ENCODE peak calls at places on chromosomes 5 and 9, in five cellular contexts. J, T, U, R and X are unnamed samples.

GRCh38 chr5:179313849-179314521 is 31.3 kb downstream of the ADAMTS2 start:
- DNase-seq in J (no peak), T (no peak), U (no peak), R (peak), X (peak)

GRCh38 chr9:129356871-129357772 is 179.1 kb upstream of the IER5L start:
- DNase-seq in R (no peak), T (no peak), J (no peak), U (no peak), X (no peak)

GRCh38 chr5:178298283-178298807 is 65.7 kb upstream of the PHYKPL start:
- DNase-seq in T (no peak), R (no peak), U (no peak), J (no peak), X (no peak)

GRCh38 chr5:160324885-160325284 is 12.5 kb upstream of the CCNJL start:
- DNase-seq in J (no peak), R (no peak), T (no peak), U (peak), X (no peak)

GRCh38 chr5:42951847-42952411 is 88.2 kb downstream of the ANXA2R start:
- DNase-seq in R (no peak), U (no peak), T (peak), J (no peak), X (peak)

GRCh38 chr5:73482383-73483193 is 15.7 kb upstream of the BTF3 start:
- DNase-seq in J (no peak), U (no peak), R (no peak), T (no peak), X (peak)

GRCh38 chr5:1332461-1333001 is 12.4 kb downstream of the CLPTM1L start:
- DNase-seq in R (no peak), J (no peak), T (no peak), U (no peak), X (peak)

GRCh38 chr9:114662081-114662989 is 4.7 kb upstream of the TEX53 start:
- DNase-seq in T (peak), J (peak), U (peak), R (peak), X (peak)

GRCh38 chr5:15500326-15500958 is 462 bp downstream of the FBXL7 start:
- DNase-seq in T (no peak), J (no peak), R (no peak), U (no peak), X (peak)

GRCh38 chr5:131996210-131997025 is 15.0 kb downstream of the ACSL6 start:
- DNase-seq in T (no peak), R (no peak), U (peak), J (no peak), X (no peak)

GRCh38 chr9:88460583-88461332 is 72.5 kb downstream of the SPIN1 start:
- DNase-seq in T (no peak), U (no peak), R (no peak), J (no peak), X (no peak)

GRCh38 chr5:180097926-180098325 is 26.4 kb upstream of the RNF130 start:
- DNase-seq in R (no peak), U (no peak), T (no peak), J (no peak), X (no peak)

GRCh38 chr5:151257731-151258715 is 5.0 kb downstream of the GM2A start:
- DNase-seq in T (no peak), J (no peak), R (no peak), U (peak), X (peak)

GRCh38 chr9:99693888-99694287 is 127.8 kb upstream of the NR4A3 start:
- DNase-seq in J (no peak), R (no peak), T (no peak), U (no peak), X (no peak)

GRCh38 chr9:96270236-96270635 is 31.7 kb downstream of the HSD17B3 start:
- DNase-seq in T (no peak), R (no peak), U (no peak), J (no peak), X (no peak)

GRCh38 chr5:135891804-135892203 is 3.8 kb downstream of the IL9 start:
- DNase-seq in U (no peak), J (peak), R (no peak), T (no peak), X (no peak)

GRCh38 chr5:40547994-40548575 is 131.6 kb upstream of the PTGER4 start:
- DNase-seq in J (no peak), R (no peak), T (no peak), U (no peak), X (no peak)

GRCh38 chr9:631596-631995 is 209.9 kb upstream of the DMRT1 start:
- DNase-seq in J (no peak), T (no peak), U (peak), R (no peak), X (no peak)

GRCh38 chr5:141476132-141476909 is 555 bp downstream of the PCDHGC3 start:
- DNase-seq in T (no peak), R (peak), J (no peak), U (no peak), X (peak)

GRCh38 chr5:33829430-33829829 is 62.4 kb downstream of the ADAMTS12 start:
- DNase-seq in J (no peak), T (no peak), U (no peak), R (no peak), X (no peak)

GRCh38 chr9:69674112-69674511 is 1.9 kb upstream of the APBA1 start:
- DNase-seq in J (no peak), U (no peak), T (no peak), R (no peak), X (no peak)

GRCh38 chr9:113823421-113823820 is 52.7 kb upstream of the ZNF618 start:
- DNase-seq in T (no peak), J (no peak), R (no peak), U (no peak), X (no peak)

GRCh38 chr5:33367396-33367795 is 73.4 kb upstream of the TARS1 start:
- DNase-seq in U (peak), T (no peak), R (no peak), J (no peak), X (no peak)

GRCh38 chr5:23208959-23209431 is 298.4 kb upstream of the PRDM9 start:
- DNase-seq in T (no peak), R (peak), U (peak), J (peak), X (peak)

GRCh38 chr5:122629278-122629677 is 145.6 kb upstream of the SNX2 start:
- DNase-seq in J (no peak), R (no peak), T (no peak), U (no peak), X (no peak)

GRCh38 chr5:80069918-80070318 is 34.8 kb downstream of the THBS4 start:
- DNase-seq in R (no peak), U (no peak), J (no peak), T (no peak), X (peak)

GRCh38 chr9:110975969-110976368 is 62.3 kb downstream of the LPAR1 start:
- DNase-seq in T (no peak), J (no peak), U (no peak), R (no peak), X (no peak)

GRCh38 chr9:94692601-94693000 is 33.9 kb upstream of the AOPEP start:
- DNase-seq in R (no peak), U (no peak), J (no peak), T (no peak), X (no peak)

GRCh38 chr9:129857207-129857606 is 21.9 kb downstream of the USP20 start:
- DNase-seq in J (no peak), U (no peak), T (no peak), R (no peak), X (no peak)